ENCODE peak calls at places on chromosomes 4 and X, in seven cellular contexts. One of them, this sample, is unnamed.

GRCh38 chr4:86720508-86721068 is 126.5 kb downstream of the PTPN13 start:
- DNase-seq in A172: no peak
- DNase-seq in T-helper 2 cell: no peak
- DNase-seq in DMS 273 treated with DMSO at 0.1 percent for 48 hours: no peak
- DNase-seq in NCI-H2171 treated with DMSO at 0.1 percent for 48 hours: no peak
- DNase-seq in SW 1271: no peak
- DNase-seq in MV-4-11: no peak
- DNase-seq in this sample: no peak

GRCh38 chr4:114921790-114922581 is 191.4 kb downstream of the NDST4 start:
- DNase-seq in A172: peak
- DNase-seq in T-helper 2 cell: no peak
- DNase-seq in DMS 273 treated with DMSO at 0.1 percent for 48 hours: no peak
- DNase-seq in NCI-H2171 treated with DMSO at 0.1 percent for 48 hours: peak
- DNase-seq in SW 1271: no peak
- DNase-seq in MV-4-11: peak
- DNase-seq in this sample: no peak

GRCh38 chr4:7852568-7853185 is 87.0 kb downstream of the AFAP1 start:
- DNase-seq in A172: peak
- DNase-seq in T-helper 2 cell: no peak
- DNase-seq in DMS 273 treated with DMSO at 0.1 percent for 48 hours: no peak
- DNase-seq in NCI-H2171 treated with DMSO at 0.1 percent for 48 hours: no peak
- DNase-seq in SW 1271: no peak
- DNase-seq in MV-4-11: no peak
- DNase-seq in this sample: no peak

GRCh38 chr4:184163813-184164212 is 53.9 kb downstream of the ENPP6 start:
- DNase-seq in A172: peak
- DNase-seq in T-helper 2 cell: no peak
- DNase-seq in DMS 273 treated with DMSO at 0.1 percent for 48 hours: peak
- DNase-seq in NCI-H2171 treated with DMSO at 0.1 percent for 48 hours: peak
- DNase-seq in SW 1271: peak
- DNase-seq in MV-4-11: peak
- DNase-seq in this sample: no peak

GRCh38 chr4:147674496-147674895 is 9.5 kb downstream of the PRMT9 start:
- DNase-seq in A172: no peak
- DNase-seq in T-helper 2 cell: no peak
- DNase-seq in DMS 273 treated with DMSO at 0.1 percent for 48 hours: no peak
- DNase-seq in NCI-H2171 treated with DMSO at 0.1 percent for 48 hours: peak
- DNase-seq in SW 1271: no peak
- DNase-seq in MV-4-11: no peak
- DNase-seq in this sample: no peak

GRCh38 chr4:75599647-75600046 is 30.7 kb downstream of the CDKL2 start:
- DNase-seq in A172: no peak
- DNase-seq in T-helper 2 cell: no peak
- DNase-seq in DMS 273 treated with DMSO at 0.1 percent for 48 hours: no peak
- DNase-seq in NCI-H2171 treated with DMSO at 0.1 percent for 48 hours: no peak
- DNase-seq in SW 1271: no peak
- DNase-seq in MV-4-11: no peak
- DNase-seq in this sample: no peak

GRCh38 chrX:16666541-16666940 is 16.6 kb downstream of the S100G start:
- DNase-seq in A172: peak
- DNase-seq in T-helper 2 cell: no peak
- DNase-seq in DMS 273 treated with DMSO at 0.1 percent for 48 hours: no peak
- DNase-seq in NCI-H2171 treated with DMSO at 0.1 percent for 48 hours: no peak
- DNase-seq in SW 1271: no peak
- DNase-seq in MV-4-11: no peak
- DNase-seq in this sample: no peak

GRCh38 chrX:31353095-31353494 is 281.3 kb upstream of the FTHL17 start:
- DNase-seq in A172: peak
- DNase-seq in T-helper 2 cell: no peak
- DNase-seq in DMS 273 treated with DMSO at 0.1 percent for 48 hours: no peak
- DNase-seq in NCI-H2171 treated with DMSO at 0.1 percent for 48 hours: no peak
- DNase-seq in SW 1271: no peak
- DNase-seq in MV-4-11: no peak
- DNase-seq in this sample: no peak

GRCh38 chrX:114626323-114626722 is 42.4 kb downstream of the HTR2C start:
- DNase-seq in A172: peak
- DNase-seq in T-helper 2 cell: no peak
- DNase-seq in DMS 273 treated with DMSO at 0.1 percent for 48 hours: no peak
- DNase-seq in NCI-H2171 treated with DMSO at 0.1 percent for 48 hours: no peak
- DNase-seq in SW 1271: no peak
- DNase-seq in MV-4-11: no peak
- DNase-seq in this sample: no peak

GRCh38 chrX:150184487-150184886 is 178.6 kb upstream of the MAMLD1 start:
- DNase-seq in A172: peak
- DNase-seq in T-helper 2 cell: no peak
- DNase-seq in DMS 273 treated with DMSO at 0.1 percent for 48 hours: no peak
- DNase-seq in NCI-H2171 treated with DMSO at 0.1 percent for 48 hours: no peak
- DNase-seq in SW 1271: no peak
- DNase-seq in MV-4-11: no peak
- DNase-seq in this sample: no peak

GRCh38 chr4:66906314-66906713 is 639.0 kb downstream of the CENPC start:
- DNase-seq in A172: no peak
- DNase-seq in T-helper 2 cell: no peak
- DNase-seq in DMS 273 treated with DMSO at 0.1 percent for 48 hours: peak
- DNase-seq in NCI-H2171 treated with DMSO at 0.1 percent for 48 hours: peak
- DNase-seq in SW 1271: no peak
- DNase-seq in MV-4-11: no peak
- DNase-seq in this sample: no peak

GRCh38 chr4:41359069-41359769 is 102.5 kb downstream of the UCHL1 start:
- DNase-seq in A172: no peak
- DNase-seq in T-helper 2 cell: no peak
- DNase-seq in DMS 273 treated with DMSO at 0.1 percent for 48 hours: peak
- DNase-seq in NCI-H2171 treated with DMSO at 0.1 percent for 48 hours: no peak
- DNase-seq in SW 1271: no peak
- DNase-seq in MV-4-11: no peak
- DNase-seq in this sample: no peak

GRCh38 chrX:40877869-40878268 is 142.5 kb upstream of the MED14 start:
- DNase-seq in A172: no peak
- DNase-seq in T-helper 2 cell: no peak
- DNase-seq in DMS 273 treated with DMSO at 0.1 percent for 48 hours: peak
- DNase-seq in NCI-H2171 treated with DMSO at 0.1 percent for 48 hours: no peak
- DNase-seq in SW 1271: no peak
- DNase-seq in MV-4-11: peak
- DNase-seq in this sample: no peak

GRCh38 chr4:110622841-110623709 is at the start of gene PITX2:
- DNase-seq in A172: no peak
- DNase-seq in T-helper 2 cell: no peak
- DNase-seq in DMS 273 treated with DMSO at 0.1 percent for 48 hours: no peak
- DNase-seq in NCI-H2171 treated with DMSO at 0.1 percent for 48 hours: peak
- DNase-seq in SW 1271: peak
- DNase-seq in MV-4-11: peak
- DNase-seq in this sample: no peak

GRCh38 chrX:103330601-103331397 is 760 bp downstream of the TCEAL7 start:
- DNase-seq in A172: no peak
- DNase-seq in T-helper 2 cell: no peak
- DNase-seq in DMS 273 treated with DMSO at 0.1 percent for 48 hours: no peak
- DNase-seq in NCI-H2171 treated with DMSO at 0.1 percent for 48 hours: no peak
- DNase-seq in SW 1271: no peak
- DNase-seq in MV-4-11: no peak
- DNase-seq in this sample: no peak

GRCh38 chr4:174314770-174315169 is 31.1 kb downstream of the CEP44 start:
- DNase-seq in A172: peak
- DNase-seq in T-helper 2 cell: no peak
- DNase-seq in DMS 273 treated with DMSO at 0.1 percent for 48 hours: no peak
- DNase-seq in NCI-H2171 treated with DMSO at 0.1 percent for 48 hours: no peak
- DNase-seq in SW 1271: no peak
- DNase-seq in MV-4-11: peak
- DNase-seq in this sample: no peak

GRCh38 chr4:86036729-86037128 is 323.1 kb downstream of the MAPK10 start:
- DNase-seq in A172: peak
- DNase-seq in T-helper 2 cell: no peak
- DNase-seq in DMS 273 treated with DMSO at 0.1 percent for 48 hours: no peak
- DNase-seq in NCI-H2171 treated with DMSO at 0.1 percent for 48 hours: no peak
- DNase-seq in SW 1271: no peak
- DNase-seq in MV-4-11: no peak
- DNase-seq in this sample: no peak

GRCh38 chr4:43763029-43763610 is 685.5 kb downstream of the KCTD8 start:
- DNase-seq in A172: no peak
- DNase-seq in T-helper 2 cell: no peak
- DNase-seq in DMS 273 treated with DMSO at 0.1 percent for 48 hours: no peak
- DNase-seq in NCI-H2171 treated with DMSO at 0.1 percent for 48 hours: no peak
- DNase-seq in SW 1271: no peak
- DNase-seq in MV-4-11: no peak
- DNase-seq in this sample: no peak

GRCh38 chr4:113437124-113437523 is 324.4 kb downstream of the CAMK2D start:
- DNase-seq in A172: no peak
- DNase-seq in T-helper 2 cell: no peak
- DNase-seq in DMS 273 treated with DMSO at 0.1 percent for 48 hours: no peak
- DNase-seq in NCI-H2171 treated with DMSO at 0.1 percent for 48 hours: no peak
- DNase-seq in SW 1271: no peak
- DNase-seq in MV-4-11: no peak
- DNase-seq in this sample: no peak

GRCh38 chr4:16588651-16589050 is 309.8 kb downstream of the LDB2 start:
- DNase-seq in A172: no peak
- DNase-seq in T-helper 2 cell: no peak
- DNase-seq in DMS 273 treated with DMSO at 0.1 percent for 48 hours: no peak
- DNase-seq in NCI-H2171 treated with DMSO at 0.1 percent for 48 hours: no peak
- DNase-seq in SW 1271: no peak
- DNase-seq in MV-4-11: no peak
- DNase-seq in this sample: no peak

GRCh38 chr4:7034262-7035081 is 8.7 kb upstream of the TADA2B start:
- DNase-seq in A172: no peak
- DNase-seq in T-helper 2 cell: no peak
- DNase-seq in DMS 273 treated with DMSO at 0.1 percent for 48 hours: no peak
- DNase-seq in NCI-H2171 treated with DMSO at 0.1 percent for 48 hours: no peak
- DNase-seq in SW 1271: no peak
- DNase-seq in MV-4-11: no peak
- DNase-seq in this sample: no peak

GRCh38 chr4:147782087-147782781 is 50.3 kb downstream of the ARHGAP10 start:
- DNase-seq in A172: peak
- DNase-seq in T-helper 2 cell: no peak
- DNase-seq in DMS 273 treated with DMSO at 0.1 percent for 48 hours: peak
- DNase-seq in NCI-H2171 treated with DMSO at 0.1 percent for 48 hours: peak
- DNase-seq in SW 1271: no peak
- DNase-seq in MV-4-11: peak
- DNase-seq in this sample: no peak

GRCh38 chrX:105564536-105564935 is 257.8 kb upstream of the NRK start:
- DNase-seq in A172: peak
- DNase-seq in T-helper 2 cell: no peak
- DNase-seq in DMS 273 treated with DMSO at 0.1 percent for 48 hours: no peak
- DNase-seq in NCI-H2171 treated with DMSO at 0.1 percent for 48 hours: no peak
- DNase-seq in SW 1271: no peak
- DNase-seq in MV-4-11: no peak
- DNase-seq in this sample: no peak

GRCh38 chr4:114879916-114880315 is 233.5 kb downstream of the NDST4 start:
- DNase-seq in A172: no peak
- DNase-seq in T-helper 2 cell: no peak
- DNase-seq in DMS 273 treated with DMSO at 0.1 percent for 48 hours: no peak
- DNase-seq in NCI-H2171 treated with DMSO at 0.1 percent for 48 hours: peak
- DNase-seq in SW 1271: no peak
- DNase-seq in MV-4-11: no peak
- DNase-seq in this sample: no peak

GRCh38 chr4:34323549-34324325 is 1920.6 kb downstream of the ARAP2 start:
- DNase-seq in A172: no peak
- DNase-seq in T-helper 2 cell: no peak
- DNase-seq in DMS 273 treated with DMSO at 0.1 percent for 48 hours: no peak
- DNase-seq in NCI-H2171 treated with DMSO at 0.1 percent for 48 hours: no peak
- DNase-seq in SW 1271: no peak
- DNase-seq in MV-4-11: no peak
- DNase-seq in this sample: no peak

GRCh38 chrX:37871626-37872302 is 24.4 kb upstream of the DYNLT3 start:
- DNase-seq in A172: peak
- DNase-seq in T-helper 2 cell: no peak
- DNase-seq in DMS 273 treated with DMSO at 0.1 percent for 48 hours: no peak
- DNase-seq in NCI-H2171 treated with DMSO at 0.1 percent for 48 hours: no peak
- DNase-seq in SW 1271: no peak
- DNase-seq in MV-4-11: peak
- DNase-seq in this sample: no peak

GRCh38 chrX:42094208-42094607 is 170.9 kb upstream of the CASK start:
- DNase-seq in A172: no peak
- DNase-seq in T-helper 2 cell: no peak
- DNase-seq in DMS 273 treated with DMSO at 0.1 percent for 48 hours: no peak
- DNase-seq in NCI-H2171 treated with DMSO at 0.1 percent for 48 hours: no peak
- DNase-seq in SW 1271: no peak
- DNase-seq in MV-4-11: peak
- DNase-seq in this sample: no peak

GRCh38 chr4:23932935-23933334 is 43.1 kb upstream of the PPARGC1A start:
- DNase-seq in A172: no peak
- DNase-seq in T-helper 2 cell: no peak
- DNase-seq in DMS 273 treated with DMSO at 0.1 percent for 48 hours: no peak
- DNase-seq in NCI-H2171 treated with DMSO at 0.1 percent for 48 hours: no peak
- DNase-seq in SW 1271: no peak
- DNase-seq in MV-4-11: no peak
- DNase-seq in this sample: no peak

GRCh38 chr4:171265190-171265818 is 547.9 kb upstream of the GALNTL6 start:
- DNase-seq in A172: no peak
- DNase-seq in T-helper 2 cell: no peak
- DNase-seq in DMS 273 treated with DMSO at 0.1 percent for 48 hours: no peak
- DNase-seq in NCI-H2171 treated with DMSO at 0.1 percent for 48 hours: no peak
- DNase-seq in SW 1271: no peak
- DNase-seq in MV-4-11: no peak
- DNase-seq in this sample: no peak

GRCh38 chrX:153074935-153075334 is 2.7 kb downstream of the PNMA6A start:
- DNase-seq in A172: no peak
- DNase-seq in T-helper 2 cell: no peak
- DNase-seq in DMS 273 treated with DMSO at 0.1 percent for 48 hours: no peak
- DNase-seq in NCI-H2171 treated with DMSO at 0.1 percent for 48 hours: no peak
- DNase-seq in SW 1271: no peak
- DNase-seq in MV-4-11: no peak
- DNase-seq in this sample: no peak

GRCh38 chr4:111187108-111187507 is 564.2 kb upstream of the PITX2 start:
- DNase-seq in A172: no peak
- DNase-seq in T-helper 2 cell: no peak
- DNase-seq in DMS 273 treated with DMSO at 0.1 percent for 48 hours: no peak
- DNase-seq in NCI-H2171 treated with DMSO at 0.1 percent for 48 hours: no peak
- DNase-seq in SW 1271: no peak
- DNase-seq in MV-4-11: no peak
- DNase-seq in this sample: no peak

GRCh38 chr4:159141193-159141592 is 38.3 kb downstream of the RAPGEF2 start:
- DNase-seq in A172: no peak
- DNase-seq in T-helper 2 cell: no peak
- DNase-seq in DMS 273 treated with DMSO at 0.1 percent for 48 hours: no peak
- DNase-seq in NCI-H2171 treated with DMSO at 0.1 percent for 48 hours: no peak
- DNase-seq in SW 1271: no peak
- DNase-seq in MV-4-11: no peak
- DNase-seq in this sample: no peak

GRCh38 chr4:103075894-103076776 is at the start of gene SLC9B2:
- DNase-seq in A172: peak
- DNase-seq in T-helper 2 cell: peak
- DNase-seq in DMS 273 treated with DMSO at 0.1 percent for 48 hours: no peak
- DNase-seq in NCI-H2171 treated with DMSO at 0.1 percent for 48 hours: peak
- DNase-seq in SW 1271: peak
- DNase-seq in MV-4-11: peak
- DNase-seq in this sample: peak

GRCh38 chrX:31931225-31931624 is 859.4 kb upstream of the FTHL17 start:
- DNase-seq in A172: peak
- DNase-seq in T-helper 2 cell: no peak
- DNase-seq in DMS 273 treated with DMSO at 0.1 percent for 48 hours: no peak
- DNase-seq in NCI-H2171 treated with DMSO at 0.1 percent for 48 hours: no peak
- DNase-seq in SW 1271: no peak
- DNase-seq in MV-4-11: no peak
- DNase-seq in this sample: no peak

GRCh38 chr4:116005806-116006088 is 892.3 kb upstream of the NDST4 start:
- DNase-seq in A172: no peak
- DNase-seq in T-helper 2 cell: no peak
- DNase-seq in DMS 273 treated with DMSO at 0.1 percent for 48 hours: no peak
- DNase-seq in NCI-H2171 treated with DMSO at 0.1 percent for 48 hours: no peak
- DNase-seq in SW 1271: no peak
- DNase-seq in MV-4-11: no peak
- DNase-seq in this sample: no peak

GRCh38 chr4:78757574-78757973 is 18.6 kb upstream of the BMP2K start:
- DNase-seq in A172: no peak
- DNase-seq in T-helper 2 cell: no peak
- DNase-seq in DMS 273 treated with DMSO at 0.1 percent for 48 hours: no peak
- DNase-seq in NCI-H2171 treated with DMSO at 0.1 percent for 48 hours: no peak
- DNase-seq in SW 1271: no peak
- DNase-seq in MV-4-11: no peak
- DNase-seq in this sample: no peak

GRCh38 chr4:139817657-139818452 is 152.2 kb downstream of the MGST2 start:
- DNase-seq in A172: no peak
- DNase-seq in T-helper 2 cell: no peak
- DNase-seq in DMS 273 treated with DMSO at 0.1 percent for 48 hours: no peak
- DNase-seq in NCI-H2171 treated with DMSO at 0.1 percent for 48 hours: peak
- DNase-seq in SW 1271: no peak
- DNase-seq in MV-4-11: no peak
- DNase-seq in this sample: no peak

GRCh38 chrX:1464282-1465131 is 11.8 kb upstream of the ASMTL start:
- DNase-seq in A172: no peak
- DNase-seq in T-helper 2 cell: no peak
- DNase-seq in DMS 273 treated with DMSO at 0.1 percent for 48 hours: no peak
- DNase-seq in NCI-H2171 treated with DMSO at 0.1 percent for 48 hours: no peak
- DNase-seq in SW 1271: no peak
- DNase-seq in MV-4-11: no peak
- DNase-seq in this sample: no peak